ENCODE peak calls at places on chromosome 20, in nine cellular contexts. L, E, J, A, F, Z, G, C and Q are unnamed samples.

GRCh38 chr20:38350879-38351775 is 4.8 kb downstream of the LBP start:
- DNase-seq in L (no peak), E (peak), J (no peak), A (no peak), F (no peak), Z (no peak), G (no peak), C (no peak), Q (no peak)

GRCh38 chr20:47397652-47398301 is 41.3 kb upstream of the ZMYND8 start:
- DNase-seq in L (no peak), E (no peak), J (no peak), A (no peak), F (no peak), Z (no peak), G (no peak), C (no peak), Q (no peak)

GRCh38 chr20:25195962-25196700 is 619 bp downstream of the ENTPD6 start:
- DNase-seq in L (no peak), E (no peak), J (no peak), A (peak), F (peak), Z (no peak), G (no peak), C (peak), Q (no peak)

GRCh38 chr20:36392989-36393388 is 86.8 kb downstream of the DLGAP4 start:
- DNase-seq in L (no peak), E (no peak), J (no peak), A (no peak), F (no peak), Z (no peak), G (no peak), C (no peak), Q (no peak)

GRCh38 chr20:2817341-2817726 is 1.2 kb downstream of the TMEM239 start:
- DNase-seq in L (no peak), E (no peak), J (no peak), A (no peak), F (no peak), Z (no peak), G (no peak), C (no peak), Q (no peak)

GRCh38 chr20:64099880-64100565 is 7.3 kb downstream of the NPBWR2 start:
- DNase-seq in L (no peak), E (no peak), J (no peak), A (no peak), F (no peak), Z (no peak), G (no peak), C (no peak), Q (no peak)

GRCh38 chr20:40571625-40572024 is 117.4 kb downstream of the MAFB start:
- DNase-seq in L (no peak), E (no peak), J (no peak), A (no peak), F (no peak), Z (no peak), G (no peak), C (no peak), Q (no peak)

GRCh38 chr20:51758978-51759544 is 9.1 kb downstream of the ATP9A start:
- DNase-seq in L (no peak), E (no peak), J (no peak), A (no peak), F (peak), Z (no peak), G (no peak), C (no peak), Q (no peak)

DNA sequence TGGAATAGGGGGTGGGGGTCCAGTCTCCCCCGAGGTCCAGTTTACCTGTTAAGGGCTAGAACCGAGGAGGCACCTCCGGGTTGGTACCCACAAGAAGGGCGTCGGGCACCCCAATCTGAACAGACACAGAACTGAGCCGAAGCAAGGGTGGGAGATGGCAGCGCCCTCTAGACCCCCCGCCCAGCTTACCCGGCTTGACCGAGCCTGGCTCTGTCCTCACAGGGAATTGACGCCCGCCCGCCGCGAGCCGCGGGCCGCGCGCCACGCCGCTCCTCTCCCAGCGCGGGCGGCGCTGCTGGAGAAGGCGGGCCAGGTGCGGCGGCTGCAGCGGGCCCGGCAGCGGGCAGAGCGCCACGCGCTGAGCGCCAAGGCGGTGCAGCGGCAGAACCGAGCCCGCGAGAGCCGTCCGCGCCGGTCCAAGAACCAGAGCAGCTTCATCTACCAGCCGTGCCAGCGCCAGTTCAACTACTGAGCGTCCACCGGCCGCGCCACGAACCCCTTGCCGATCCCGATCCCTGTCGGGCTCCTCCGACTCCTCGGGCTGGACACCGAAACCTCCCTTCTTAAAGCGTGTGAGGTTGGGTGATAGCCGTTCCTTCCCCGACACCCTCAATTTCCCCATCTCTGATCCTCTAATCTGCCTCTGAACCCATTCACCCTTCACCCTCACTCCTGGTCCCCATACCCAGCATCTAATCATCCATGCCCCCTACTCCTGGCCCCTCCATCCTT is 5.9 kb downstream of the TP53INP2 start:
- DNase-seq in L (peak), E (peak), J (peak), A (peak), F (no peak), Z (no peak), G (peak), C (peak), Q (peak)
- TF ChIP-seq POLR2AphosphoS5 in L (peak), E (no peak), J (no peak), A (no peak), F (no peak), Z (peak), G (peak), C (no peak), Q (no peak)

DNA sequence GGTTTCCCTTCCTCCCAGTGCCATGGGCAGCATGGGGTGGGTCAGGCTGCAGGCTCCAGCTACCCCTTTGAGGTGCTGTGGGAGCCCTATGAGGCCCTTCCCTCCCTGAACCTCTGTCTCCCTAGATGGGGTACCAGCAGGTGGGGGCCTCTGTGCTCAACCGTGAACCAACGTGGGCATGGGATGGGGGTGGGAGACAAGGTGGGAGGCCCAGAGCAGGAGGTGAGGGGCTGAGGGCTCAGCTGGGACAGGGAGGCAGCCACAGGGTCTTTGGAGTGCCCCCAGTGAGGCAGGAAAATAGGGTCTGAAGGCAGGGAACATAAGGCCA is 33.3 kb downstream of the SUN5 start:
- DNase-seq in L (no peak), E (peak), J (no peak), A (no peak), F (no peak), Z (no peak), G (no peak), C (no peak), Q (no peak)
- TF ChIP-seq POLR2A in L (no peak), E (no peak), J (no peak), A (no peak), F (no peak), Z (no peak), G (no peak), C (no peak), Q (no peak)

DNA sequence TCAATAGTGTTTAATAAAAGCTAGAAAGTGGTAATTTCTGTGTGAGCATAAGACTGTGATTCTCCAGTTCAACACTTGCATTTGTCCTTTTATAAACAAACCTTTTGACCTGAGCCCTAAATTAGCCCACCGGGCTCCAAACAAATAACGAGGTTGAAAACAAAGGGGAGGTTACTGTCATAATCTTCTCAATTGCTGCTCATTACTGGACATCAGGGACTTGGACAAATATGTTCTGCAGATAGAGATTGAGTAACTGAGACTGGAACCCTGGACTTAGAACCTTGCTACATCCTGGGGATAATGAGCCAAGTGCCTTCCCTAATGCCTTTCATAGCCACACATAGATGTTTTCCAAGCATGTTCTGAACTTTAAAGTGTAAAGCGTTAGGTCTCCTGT is 84.2 kb upstream of the PCSK2 start:
- DNase-seq in L (no peak), E (no peak), J (no peak), A (no peak), F (peak), Z (no peak), G (no peak), C (no peak), Q (no peak)
- TF ChIP-seq POLR2AphosphoS5 in L (no peak), E (no peak), J (no peak), A (no peak), F (no peak), Z (no peak), G (no peak), C (no peak), Q (no peak)

GRCh38 chr20:3820048-3820900 is at the start of gene AP5S1:
- DNase-seq in L (peak), E (peak), J (peak), A (peak), F (peak), Z (peak), G (peak), C (peak), Q (peak)
- TF ChIP-seq POLR2A in L (peak), E (peak), J (peak), A (no peak), F (peak), Z (peak), G (peak), C (peak), Q (peak)

GRCh38 chr20:59939879-59940128 is 301 bp downstream of the PPP1R3D start:
- DNase-seq in L (peak), E (peak), J (no peak), A (peak), F (no peak), Z (no peak), G (no peak), C (no peak), Q (peak)

GRCh38 chr20:59939052-59939878 is 840 bp downstream of the PPP1R3D start:
- DNase-seq in L (peak), E (peak), J (no peak), A (no peak), F (no peak), Z (no peak), G (no peak), C (no peak), Q (no peak)

GRCh38 chr20:59938696-59939051 is 1.4 kb downstream of the PPP1R3D start:
- DNase-seq in L (no peak), E (peak), J (no peak), A (no peak), F (no peak), Z (no peak), G (no peak), C (no peak), Q (no peak)

GRCh38 chr20:59940956-59941294 is 736 bp downstream of the FAM217B start:
- DNase-seq in L (no peak), E (no peak), J (no peak), A (no peak), F (no peak), Z (no peak), G (no peak), C (no peak), Q (no peak)

GRCh38 chr20:59940129-59940955 is at the start of the genes FAM217B and PPP1R3D:
- DNase-seq in L (peak), E (peak), J (peak), A (peak), F (peak), Z (peak), G (peak), C (peak), Q (peak)
- TF ChIP-seq POLR2AphosphoS5 in L (peak), E (peak), J (peak), A (peak), F (peak), Z (peak), G (peak), C (peak), Q (peak)

GRCh38 chr20:23356203-23356602 is 5.6 kb downstream of the NXT1 start:
- DNase-seq in L (peak), E (no peak), J (no peak), A (no peak), F (no peak), Z (no peak), G (no peak), C (no peak), Q (no peak)
- TF ChIP-seq POLR2A in L (no peak), E (no peak), J (peak), A (no peak), F (no peak), Z (peak), G (no peak), C (no peak), Q (peak)

GRCh38 chr20:44691424-44692423 is 23.4 kb upstream of the CCN5 start:
- DNase-seq in L (no peak), E (peak), J (no peak), A (no peak), F (no peak), Z (no peak), G (no peak), C (no peak), Q (no peak)
- TF ChIP-seq POLR2AphosphoS5 in L (no peak), E (no peak), J (no peak), A (no peak), F (no peak), Z (no peak), G (no peak), C (no peak), Q (no peak)

DNA sequence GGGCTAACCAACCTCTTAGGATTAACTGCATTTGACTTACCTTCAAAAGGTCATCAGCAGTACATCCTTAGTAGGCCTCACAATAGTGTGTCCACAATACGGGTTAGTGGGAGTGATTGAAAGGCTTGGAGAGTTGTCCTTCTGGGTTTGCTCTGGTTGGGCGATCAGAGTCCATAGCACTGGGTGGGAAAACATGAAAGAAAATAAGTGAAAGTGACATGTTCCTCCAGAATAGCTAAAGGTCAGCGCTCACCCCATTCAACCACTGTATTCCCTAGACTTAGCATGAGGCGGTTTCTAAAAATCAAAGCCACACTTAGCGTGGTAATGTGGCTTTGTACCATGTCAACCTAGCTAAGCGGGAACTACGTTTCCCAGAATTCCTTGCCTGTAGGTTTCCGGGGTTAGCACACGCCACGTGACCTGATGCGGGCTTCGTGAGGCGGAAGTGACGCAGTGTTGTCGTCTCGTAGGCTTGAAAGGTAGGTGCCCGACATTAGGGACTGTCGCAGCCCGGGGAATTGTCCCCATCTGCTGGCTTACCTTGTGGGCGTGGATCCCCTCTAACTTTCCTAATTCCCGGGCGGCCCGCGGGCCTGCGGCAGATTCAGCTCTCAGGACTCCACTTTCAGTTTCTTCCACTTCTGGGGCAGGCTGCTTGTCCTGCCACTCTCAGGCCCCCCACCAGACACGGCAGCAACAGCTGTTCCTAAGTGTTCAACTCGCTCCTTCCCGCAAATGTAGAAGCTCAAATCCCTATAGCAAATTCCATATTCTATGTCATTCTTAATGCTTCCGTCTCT is 19.8 kb upstream of the SCP2D1 start:
- DNase-seq in L (peak), E (peak), J (peak), A (peak), F (peak), Z (peak), G (peak), C (peak), Q (peak)
- TF ChIP-seq POLR2A in L (no peak), E (peak), J (peak), A (no peak), F (peak), Z (peak), G (peak), C (peak), Q (peak)

GRCh38 chr20:58209652-58210397 is 18.6 kb downstream of the ANKRD60 start:
- DNase-seq in L (peak), E (peak), J (peak), A (peak), F (peak), Z (peak), G (peak), C (peak), Q (peak)
- TF ChIP-seq POLR2AphosphoS5 in L (peak), E (no peak), J (no peak), A (no peak), F (no peak), Z (no peak), G (peak), C (no peak), Q (no peak)

DNA sequence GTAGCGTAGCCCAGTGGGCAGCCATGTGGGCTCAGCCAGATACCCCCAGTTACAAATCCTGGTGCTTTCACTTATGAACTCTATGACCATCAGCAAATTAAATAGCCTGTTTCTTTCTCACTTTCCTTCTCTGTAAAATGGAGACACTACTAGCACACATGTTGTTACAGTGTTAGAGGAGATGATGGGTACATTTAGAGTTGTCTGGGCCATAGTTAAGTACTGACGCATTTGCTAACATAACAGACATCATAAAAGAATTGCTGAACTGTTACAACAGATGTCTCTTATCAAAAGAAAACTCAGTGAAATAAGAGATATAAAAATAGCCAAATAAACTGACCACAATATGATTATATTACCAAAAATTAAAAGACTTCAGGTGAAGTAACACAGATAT is 69.9 kb upstream of the DOK5 start:
- DNase-seq in L (no peak), E (no peak), J (no peak), A (no peak), F (no peak), Z (no peak), G (no peak), C (no peak), Q (no peak)
- TF ChIP-seq POLR2A in L (no peak), E (no peak), J (no peak), A (no peak), F (no peak), Z (no peak), G (no peak), C (no peak), Q (no peak)